ENCODE peak calls at places on chromosomes 5 and 9, in four cellular contexts. U is mucosa of gallbladder, Z is NCI-H510A treated with DMSO at 0.1 percent for 48 hours, D is NCI-H1105. P is an unnamed sample.

GRCh38 chr5:145979270-145980223 is 43.2 kb downstream of the SH3RF2 start:
- DNase-seq in U (peak; percentile 75), Z (no peak), D (no peak), P (no peak)

GRCh38 chr9:137458194-137459146 is 664 bp downstream of the NSMF start:
- DNase-seq in U (no peak), Z (no peak), D (peak; percentile 92), P (no peak)

GRCh38 chr9:89872913-89873707 is 268.3 kb downstream of the GADD45G start:
- DNase-seq in U (no peak), Z (no peak), D (no peak), P (no peak)

GRCh38 chr9:81522721-81523551 is 166.4 kb downstream of the TLE1 start:
- DNase-seq in U (peak; percentile 17), Z (peak; percentile 84), D (peak; percentile 4), P (no peak)

GRCh38 chr9:16247188-16247875 is 623.1 kb downstream of the BNC2 start:
- DNase-seq in U (no peak), Z (no peak), D (no peak), P (no peak)

GRCh38 chr5:54628049-54628448 is 110.5 kb downstream of the SNX18 start:
- DNase-seq in U (no peak), Z (no peak), D (no peak), P (no peak)

GRCh38 chr9:126131066-126132010 is 195.3 kb upstream of the MVB12B start:
- DNase-seq in U (peak; percentile 6), Z (no peak), D (no peak), P (peak; percentile 20)

GRCh38 chr5:140382866-140383265 is 18.8 kb upstream of the ANKHD1 start:
- DNase-seq in U (no peak), Z (no peak), D (no peak), P (no peak)

GRCh38 chr9:93225417-93225816 is 41.5 kb downstream of the WNK2 start:
- DNase-seq in U (no peak), Z (no peak), D (no peak), P (no peak)

GRCh38 chr9:82168585-82168984 is 180.0 kb downstream of the SPATA31D1 start:
- DNase-seq in U (no peak), Z (peak; percentile 22), D (no peak), P (no peak)

GRCh38 chr5:175658299-175659145 is 651 bp downstream of the HRH2 start:
- DNase-seq in U (no peak), Z (no peak), D (no peak), P (no peak)

GRCh38 chr5:64742821-64743220 is 25.7 kb downstream of the SREK1IP1 start:
- DNase-seq in U (no peak), Z (no peak), D (no peak), P (no peak)

GRCh38 chr9:84436386-84437114 is 96.0 kb upstream of the SLC28A3 start:
- DNase-seq in U (no peak), Z (no peak), D (peak; percentile 59), P (no peak)

GRCh38 chr9:116697341-116697740 is 10.2 kb downstream of the TRIM32 start:
- DNase-seq in U (no peak), Z (no peak), D (no peak), P (no peak)

GRCh38 chr9:115494958-115495690 is 377.2 kb upstream of the TNC start:
- DNase-seq in U (no peak), Z (peak; percentile 89), D (no peak), P (no peak)

GRCh38 chr5:34709861-34710673 is 53.9 kb downstream of the RAI14 start:
- DNase-seq in U (no peak), Z (no peak), D (no peak), P (no peak)

GRCh38 chr9:3240651-3241268 is 285.0 kb downstream of the RFX3 start:
- DNase-seq in U (peak; percentile 64), Z (peak; percentile 66), D (peak; percentile 47), P (peak; percentile 66)

GRCh38 chr9:126153382-126153781 is 173.2 kb upstream of the MVB12B start:
- DNase-seq in U (no peak), Z (no peak), D (no peak), P (no peak)

GRCh38 chr5:155480731-155481131 is 467.2 kb downstream of the KIF4B start:
- DNase-seq in U (no peak), Z (no peak), D (no peak), P (no peak)

GRCh38 chr5:91383956-91384300 is 811 bp upstream of the ARRDC3 start:
- DNase-seq in U (peak; percentile 32), Z (peak; percentile 83), D (no peak), P (no peak)

GRCh38 chr5:102755691-102756371 is 726 bp downstream of the PAM start:
- DNase-seq in U (peak; percentile 38), Z (peak; percentile 37), D (no peak), P (peak; percentile 73)

GRCh38 chr5:143217065-143217803 is 186.3 kb downstream of the NR3C1 start:
- DNase-seq in U (no peak), Z (no peak), D (no peak), P (no peak)

GRCh38 chr5:16859346-16859745 is 76.7 kb downstream of the MYO10 start:
- DNase-seq in U (no peak), Z (no peak), D (no peak), P (no peak)

GRCh38 chr9:88927510-88927909 is 63.8 kb upstream of the S1PR3 start:
- DNase-seq in U (no peak), Z (no peak), D (no peak), P (no peak)

GRCh38 chr5:79107020-79107796 is 4.4 kb upstream of the BHMT start:
- DNase-seq in U (no peak), Z (no peak), D (no peak), P (no peak)

GRCh38 chr9:18208166-18209059 is 265.5 kb upstream of the ADAMTSL1 start:
- DNase-seq in U (peak; percentile 64), Z (peak; percentile 4), D (peak; percentile 14), P (peak; percentile 51)

GRCh38 chr5:154078305-154078704 is 39.5 kb downstream of the MFAP3 start:
- DNase-seq in U (no peak), Z (no peak), D (peak; percentile 66), P (no peak)

GRCh38 chr5:174235993-174236528 is 190.6 kb downstream of the NSG2 start:
- DNase-seq in U (no peak), Z (no peak), D (no peak), P (no peak)

GRCh38 chr5:142717582-142718215 is 31.8 kb upstream of the FGF1 start:
- DNase-seq in U (peak; percentile 39), Z (peak; percentile 7), D (peak; percentile 23), P (no peak)

P was measured in lung.